ENCODE peak calls at places on chromosomes 6 and 20, in nine cellular contexts. E is mesenchymal stem cell; G is small intestine; U is naive thymus-derived CD4-positive, alpha-beta T cell; J is trophoblast cell; D is CD8-positive, alpha-beta memory T cell; B is uterus; H is CD8-positive, alpha-beta T cell; W is psoas muscle. K is an unnamed sample.
A peak's percentile ranks its signal among the peaks of the same experiment; 100 is the strongest.

GRCh38 chr6:133699986-133700385 is 188.9 kb upstream of the TCF21 start:
- DNase-seq in G (no peak), E (no peak), U (no peak), H (no peak), W (no peak), B (no peak), D (no peak), J (no peak), K (no peak)

GRCh38 chr6:34934516-34934915 is 45.5 kb downstream of the ANKS1A start:
- DNase-seq in D (no peak), H (no peak), G (no peak), U (no peak), W (peak; percentile 62), E (no peak), B (peak; percentile 84), J (no peak), K (no peak)

GRCh38 chr6:7129784-7130569 is 22.2 kb downstream of the RREB1 start:
- DNase-seq in E (peak; percentile 75), J (peak; percentile 93), D (no peak), B (no peak), U (no peak), G (no peak), W (peak; percentile 77), H (no peak), K (no peak)

GRCh38 chr6:139297921-139298320 is 6.1 kb upstream of the TXLNB start:
- DNase-seq in G (no peak), U (no peak), J (no peak), W (no peak), B (no peak), E (no peak), H (no peak), D (no peak), K (no peak)

GRCh38 chr6:127180421-127180820 is 62.0 kb downstream of the RSPO3 start:
- DNase-seq in W (no peak), U (no peak), H (no peak), D (no peak), B (no peak), G (no peak), J (no peak), E (no peak), K (no peak)

GRCh38 chr6:17964633-17965032 is 22.8 kb downstream of the KIF13A start:
- DNase-seq in J (no peak), H (no peak), G (no peak), D (no peak), U (no peak), B (no peak), E (peak; percentile 35), W (no peak), K (no peak)

GRCh38 chr6:108689279-108690161 is 128.8 kb downstream of the FOXO3 start:
- DNase-seq in W (peak; percentile 88), E (peak; percentile 83), B (peak; percentile 82), H (no peak), J (peak; percentile 78), G (no peak), D (no peak), U (no peak), K (no peak)

GRCh38 chr6:46815130-46815529 is 21.9 kb downstream of the MEP1A start:
- DNase-seq in B (no peak), H (no peak), E (no peak), U (no peak), D (no peak), G (peak; percentile 84), W (no peak), J (no peak), K (no peak)

GRCh38 chr6:105790635-105791034 is 295.5 kb upstream of the PRDM1 start:
- DNase-seq in E (no peak), B (no peak), W (no peak), H (no peak), U (no peak), J (no peak), D (no peak), G (no peak), K (no peak)

GRCh38 chr6:3984494-3984893 is 94.4 kb downstream of the FAM217A start:
- DNase-seq in B (no peak), W (no peak), J (no peak), H (no peak), U (no peak), D (no peak), G (no peak), E (no peak), K (no peak)

GRCh38 chr6:9496837-9497236 is 918.0 kb downstream of the TFAP2A start:
- DNase-seq in G (no peak), H (no peak), E (no peak), J (no peak), W (no peak), B (no peak), D (no peak), U (no peak), K (no peak)

GRCh38 chr20:41176711-41177552 is 39.6 kb downstream of the PLCG1 start:
- DNase-seq in G (no peak), E (no peak), W (no peak), H (no peak), J (no peak), B (no peak), D (no peak), U (no peak), K (no peak)

GRCh38 chr6:125918681-125919566 is 37.6 kb upstream of the HINT3 start:
- DNase-seq in J (peak; percentile 54), H (no peak), D (no peak), B (peak; percentile 21), U (peak; percentile 52), G (peak; percentile 88), W (no peak), E (peak; percentile 96), K (peak; percentile 27)

GRCh38 chr6:35238843-35239289 is 20.7 kb upstream of the ZNF76 start:
- DNase-seq in W (no peak), E (peak; percentile 46), J (no peak), U (no peak), B (peak; percentile 26), G (no peak), D (no peak), H (no peak), K (no peak)

GRCh38 chr20:36792422-36792821 is 18.9 kb upstream of the DSN1 start:
- DNase-seq in D (no peak), H (no peak), U (no peak), E (peak; percentile 81), G (peak; percentile 10), J (peak; percentile 88), W (no peak), B (peak; percentile 42), K (no peak)

GRCh38 chr20:44914924-44915323 is 5.1 kb downstream of the PABPC1L start:
- DNase-seq in W (no peak), D (no peak), H (no peak), J (no peak), B (no peak), U (no peak), G (no peak), E (no peak), K (no peak)

DNA sequence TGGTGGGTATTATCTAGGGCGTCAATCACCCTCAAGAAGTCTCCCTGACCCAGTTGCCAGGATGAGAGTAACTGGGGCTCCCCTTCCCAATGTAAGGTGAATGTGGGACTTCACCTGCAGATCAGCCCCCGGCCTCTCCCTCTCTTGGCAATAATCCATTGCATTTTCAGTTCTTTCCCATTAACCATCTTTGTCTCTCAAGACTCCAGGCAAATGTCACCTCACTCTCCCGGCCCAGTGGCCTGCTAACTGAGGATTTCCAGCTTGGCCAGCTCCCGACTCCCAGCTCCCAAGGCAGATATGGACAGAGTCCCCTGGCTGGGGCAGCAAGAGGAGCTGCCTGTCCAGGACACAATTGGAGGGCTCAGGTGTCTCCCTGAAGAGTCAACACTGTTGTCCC is 7.3 kb downstream of the ETV7 start:
- DNase-seq in B (no peak), J (no peak), E (no peak), G (no peak), U (no peak), H (no peak), D (no peak), W (no peak), K (no peak)
- H3K4me1 ChIP-seq in B (no peaks in the 10 kb centered on the region), J (no peaks in the 10 kb centered on the region), E (no peaks in the 10 kb centered on the region), G (no peaks in the 10 kb centered on the region), U (no peaks in the 10 kb centered on the region), H (no peaks in the 10 kb centered on the region), D (no peaks in the 10 kb centered on the region), W (no peaks in the 10 kb centered on the region), K (no peaks in the 10 kb centered on the region)

GRCh38 chr6:114304304-114304887 is 38.4 kb downstream of the HS3ST5 start:
- DNase-seq in H (no peak), D (no peak), J (peak; percentile 59), W (no peak), B (no peak), U (no peak), E (peak; percentile 15), G (peak; percentile 25), K (no peak)
- H3K27ac ChIP-seq in H (no peak overlapping the region), D (no peak overlapping the region), J (no peak overlapping the region), W (no peak overlapping the region), B (no peak overlapping the region), U (no peak overlapping the region), E (no peak overlapping the region), G (no peak overlapping the region), K (no peak overlapping the region)

GRCh38 chr6:33709605-33710295 is 1.8 kb downstream of the UQCC2 start:
- DNase-seq in B (no peak), J (no peak), G (no peak), W (no peak), E (no peak), U (no peak), D (no peak), H (no peak), K (no peak)
- H3K4me3 ChIP-seq in B (no peak overlapping the region), J (no peak overlapping the region), G (no peak overlapping the region), W (peak overlapping the region; percentile 92), E (no peak overlapping the region), U (no peak overlapping the region), D (no peak overlapping the region), H (no peak overlapping the region), K (no peak overlapping the region)

GRCh38 chr20:13745784-13746183 is 38.9 kb downstream of the ESF1 start:
- DNase-seq in D (no peak), W (no peak), G (no peak), J (no peak), E (no peak), H (no peak), B (no peak), U (no peak), K (no peak)

GRCh38 chr20:13744403-13744802 is 40.3 kb downstream of the ESF1 start:
- DNase-seq in G (no peak), B (no peak), E (no peak), U (no peak), D (no peak), H (no peak), J (no peak), W (no peak), K (no peak)

GRCh38 chr20:13739726-13740649 is 44.7 kb downstream of the ESF1 start:
- DNase-seq in J (no peak), H (no peak), U (no peak), B (no peak), E (no peak), D (no peak), W (no peak), G (no peak), K (no peak)

GRCh38 chr20:13736792-13737191 is 47.9 kb downstream of the ESF1 start:
- DNase-seq in E (peak; percentile 60), B (no peak), H (no peak), U (no peak), D (no peak), G (no peak), J (no peak), W (no peak), K (no peak)

DNA sequence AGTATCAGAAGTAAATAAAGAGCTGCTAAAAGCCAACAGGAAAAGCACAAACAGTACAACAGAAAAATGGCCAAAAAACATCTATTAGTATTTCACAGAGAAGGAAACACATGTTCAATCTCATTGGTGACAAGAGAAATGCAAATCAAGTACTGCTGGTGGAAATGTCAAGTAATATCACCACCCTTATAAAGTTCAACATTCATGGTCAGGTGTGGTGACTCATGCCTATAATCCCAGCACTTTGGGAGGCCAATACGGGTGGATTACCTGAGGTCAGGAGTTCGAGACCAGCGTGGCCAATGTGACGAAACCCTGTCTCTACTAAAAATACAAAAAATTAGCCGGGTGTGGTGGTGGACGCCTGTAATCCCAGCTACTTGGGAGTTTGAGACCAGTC is 42.8 kb downstream of the ESF1 start:
- DNase-seq in D (no peak), W (no peak), H (no peak), J (no peak), E (no peak), U (no peak), G (peak; percentile 53), B (no peak), K (no peak)
- H3K4me1 ChIP-seq in D (no peaks in the 10 kb centered on the region), W (peaks cover 8% of the 10 kb centered on the region), H (no peaks in the 10 kb centered on the region), J (no peaks in the 10 kb centered on the region), E (no peaks in the 10 kb centered on the region), U (no peaks in the 10 kb centered on the region), G (peaks cover under 1% of the 10 kb centered on the region), B (no peaks in the 10 kb centered on the region), K (no peaks in the 10 kb centered on the region)